ENCODE peak calls at places on chromosome 21, in five cellular contexts. E is neural progenitor cell, S is hepatocyte, T is SK-N-SH, J is PC-3. V is an unnamed sample.

GRCh38 chr21:14070049-14070893 is 140.5 kb downstream of the LIPI start:
- DNase-seq in E (no peak), S (no peak), J (no peak), T (peak; percentile 50), V (no peak)

GRCh38 chr21:37849703-37850102 is 66.6 kb downstream of the KCNJ6 start:
- DNase-seq in T (no peak), S (no peak), J (peak; percentile 16), E (no peak), V (peak; percentile 70)

GRCh38 chr21:39381009-39381408 is 32.1 kb upstream of the HMGN1 start:
- DNase-seq in J (peak; percentile 39), E (no peak), T (peak; percentile 28), S (no peak), V (peak; percentile 38)

GRCh38 chr21:19076031-19076430 is 672.4 kb upstream of the TMPRSS15 start:
- DNase-seq in S (no peak), T (no peak), J (no peak), E (no peak), V (no peak)

GRCh38 chr21:42089093-42089631 is 18.0 kb downstream of the UMODL1 start:
- DNase-seq in E (no peak), T (no peak), J (no peak), S (no peak), V (no peak)

GRCh38 chr21:29346281-29346680 is 47.6 kb downstream of the BACH1 start:
- DNase-seq in E (no peak), S (no peak), T (no peak), J (no peak), V (no peak)

GRCh38 chr21:37198989-37199924 is 67.9 kb downstream of the VPS26C start:
- DNase-seq in T (peak; percentile 17), S (no peak), E (no peak), J (peak; percentile 91), V (peak; percentile 41)

GRCh38 chr21:37220433-37220980 is 46.6 kb downstream of the VPS26C start:
- DNase-seq in J (no peak), S (no peak), E (no peak), T (peak; percentile 82), V (peak; percentile 69)

GRCh38 chr21:42833439-42833815 is 45.9 kb downstream of the WDR4 start:
- DNase-seq in S (peak; percentile 55), T (peak; percentile 77), J (peak; percentile 74), E (peak; percentile 52), V (no peak)

GRCh38 chr21:41508415-41509205 is 652 bp upstream of the TMPRSS2 start:
- DNase-seq in J (no peak), S (peak; percentile 51), E (no peak), T (no peak), V (no peak)

GRCh38 chr21:29490016-29490415 is 191.3 kb downstream of the BACH1 start:
- DNase-seq in J (no peak), E (no peak), T (no peak), S (no peak), V (no peak)

GRCh38 chr21:42465008-42465878 is 30.8 kb downstream of the RSPH1 start:
- DNase-seq in T (no peak), J (no peak), S (peak; percentile 54), E (no peak), V (no peak)

GRCh38 chr21:14403681-14404318 is 20.9 kb upstream of the HSPA13 start:
- DNase-seq in S (peak; percentile 47), T (peak; percentile 24), J (peak; percentile 65), E (peak; percentile 21), V (peak; percentile 49)

GRCh38 chr21:16193758-16194606 is 464.2 kb downstream of the USP25 start:
- DNase-seq in E (peak; percentile 81), S (peak; percentile 65), T (no peak), J (peak; percentile 35), V (peak; percentile 86)

GRCh38 chr21:36579898-36580297 is 100.0 kb upstream of the CLDN14 start:
- DNase-seq in E (no peak), J (no peak), S (no peak), T (no peak), V (no peak)

GRCh38 chr21:38802050-38803026 is 3.4 kb upstream of the ETS2 start:
- DNase-seq in T (no peak), E (no peak), J (peak; percentile 96), S (peak; percentile 77), V (no peak)

GRCh38 chr21:9737871-9738520 is 783.4 kb upstream of the TPTE start:
- DNase-seq in E (no peak), J (peak; percentile 12), T (no peak), S (no peak), V (no peak)

GRCh38 chr21:41650526-41651145 is 116.2 kb downstream of the RIPK4 start:
- DNase-seq in E (no peak), T (no peak), J (no peak), S (no peak), V (no peak)

GRCh38 chr21:27776925-27777553 is 810.2 kb upstream of the ADAMTS5 start:
- DNase-seq in E (no peak), S (no peak), T (no peak), J (no peak), V (no peak)

GRCh38 chr21:38159355-38159754 is 97.4 kb upstream of the KCNJ15 start:
- DNase-seq in E (peak; percentile 76), J (peak; percentile 77), S (peak; percentile 78), T (peak; percentile 57), V (peak; percentile 88)

GRCh38 chr21:31597683-31598082 is 61.8 kb upstream of the SOD1 start:
- DNase-seq in S (no peak), E (no peak), J (no peak), T (no peak), V (no peak)

GRCh38 chr21:29499734-29500343 is 201.1 kb downstream of the BACH1 start:
- DNase-seq in S (no peak), E (peak; percentile 29), T (peak; percentile 43), J (peak; percentile 67), V (peak; percentile 55)

GRCh38 chr21:38990424-38990794 is 184.7 kb downstream of the ETS2 start:
- DNase-seq in J (no peak), T (peak; percentile 49), E (peak; percentile 58), S (no peak), V (no peak)

GRCh38 chr21:21183092-21183491 is 184.9 kb downstream of the NCAM2 start:
- DNase-seq in E (no peak), S (no peak), T (no peak), J (no peak), V (no peak)

GRCh38 chr21:37452222-37452621 is 85.6 kb downstream of the DYRK1A start:
- DNase-seq in J (no peak), E (no peak), S (peak; percentile 56), T (peak; percentile 23), V (peak; percentile 86)

GRCh38 chr21:16792155-16792554 is 720.7 kb upstream of the CXADR start:
- DNase-seq in E (no peak), T (no peak), J (no peak), S (no peak), V (peak; percentile 48)

GRCh38 chr21:37259426-37259825 is 7.7 kb downstream of the VPS26C start:
- DNase-seq in J (no peak), S (no peak), T (no peak), E (no peak), V (no peak)

GRCh38 chr21:37700641-37701202 is 215.5 kb downstream of the KCNJ6 start:
- DNase-seq in J (peak; percentile 83), T (peak; percentile 76), E (peak; percentile 74), S (peak; percentile 77), V (peak; percentile 84)

GRCh38 chr21:36696640-36697472 is 2.1 kb upstream of the SIM2 start:
- DNase-seq in S (no peak), T (peak; percentile 43), E (peak; percentile 58), J (no peak), V (no peak)

GRCh38 chr21:42554251-42554937 is 40.7 kb downstream of the SLC37A1 start:
- DNase-seq in T (no peak), S (no peak), J (no peak), E (no peak), V (no peak)

GRCh38 chr21:15363921-15364320 is 299.1 kb upstream of the NRIP1 start:
- DNase-seq in E (no peak), J (peak; percentile 51), S (no peak), T (no peak), V (peak; percentile 11)

GRCh38 chr21:34187935-34188334 is 114.6 kb downstream of the MRPS6 start:
- DNase-seq in S (no peak), E (no peak), J (no peak), T (no peak), V (peak; percentile 68)

GRCh38 chr21:38920631-38921398 is 115.1 kb downstream of the ETS2 start:
- DNase-seq in E (no peak), T (no peak), J (peak; percentile 78), S (no peak), V (peak; percentile 68)

DNA sequence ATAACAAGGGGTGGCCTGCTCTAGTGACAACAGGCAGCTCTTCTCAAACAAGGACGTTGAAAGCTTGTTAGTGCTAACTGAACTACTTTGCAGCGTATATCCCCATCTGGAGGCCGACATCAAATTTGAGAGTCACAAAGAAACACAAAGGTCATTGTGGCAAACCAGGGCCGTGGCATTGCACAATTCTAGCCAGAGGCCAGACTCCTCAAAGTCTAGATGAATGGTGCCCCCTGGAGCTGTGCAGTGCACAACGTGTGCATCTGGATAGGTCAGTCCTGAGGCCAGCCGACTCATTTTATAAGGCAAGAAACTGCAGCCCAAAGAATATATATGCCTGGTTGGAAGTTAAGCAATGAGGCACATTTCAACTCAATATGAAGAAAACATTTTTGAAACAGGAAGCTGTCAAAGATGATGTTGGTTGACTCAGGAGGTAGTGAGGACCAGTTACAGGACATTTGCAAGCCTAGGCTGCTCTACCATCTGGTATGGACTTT is 459.3 kb upstream of the RUNX1 start:
- DNase-seq in T (no peak), E (peak; percentile 69), S (peak; percentile 37), J (peak; percentile 92), V (peak; percentile 83)
- TF ChIP-seq EZH2phosphoT487 in T (no peak), E (no peak), S (no peak), J (no peak), V (no peak)

GRCh38 chr21:32733356-32733755 is 5.5 kb upstream of the SYNJ1 start:
- DNase-seq in T (no peak), J (no peak), S (no peak), E (no peak), V (no peak)
- H3K4me2 ChIP-seq in T (no peak overlapping the region), J (no peak overlapping the region), S (no peak overlapping the region), E (no peak overlapping the region), V (no peak overlapping the region)

DNA sequence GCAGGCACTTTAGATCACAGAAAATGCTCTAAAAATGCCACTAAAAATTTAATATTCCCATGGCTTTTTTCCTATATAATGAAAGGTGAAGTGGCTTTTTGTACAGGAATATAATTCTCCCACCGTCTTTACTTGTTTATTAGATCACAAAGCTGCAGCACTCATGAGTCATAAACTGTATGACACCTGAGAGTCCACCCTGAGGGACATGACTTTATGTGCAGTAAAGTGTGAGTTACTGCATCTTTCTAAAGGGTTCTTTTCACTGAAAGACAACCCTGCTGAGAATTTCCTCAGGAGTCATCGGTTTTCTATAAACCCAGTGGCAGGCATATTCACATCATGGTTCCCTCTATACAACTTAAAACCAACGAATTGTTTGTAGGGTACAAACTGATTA is 77.5 kb downstream of the APP start:
- DNase-seq in S (no peak), T (no peak), J (peak; percentile 79), E (no peak), V (peak; percentile 74)
- TF ChIP-seq EZH2phosphoT487 in S (no peak), T (no peak), J (no peak), E (no peak), V (no peak)

DNA sequence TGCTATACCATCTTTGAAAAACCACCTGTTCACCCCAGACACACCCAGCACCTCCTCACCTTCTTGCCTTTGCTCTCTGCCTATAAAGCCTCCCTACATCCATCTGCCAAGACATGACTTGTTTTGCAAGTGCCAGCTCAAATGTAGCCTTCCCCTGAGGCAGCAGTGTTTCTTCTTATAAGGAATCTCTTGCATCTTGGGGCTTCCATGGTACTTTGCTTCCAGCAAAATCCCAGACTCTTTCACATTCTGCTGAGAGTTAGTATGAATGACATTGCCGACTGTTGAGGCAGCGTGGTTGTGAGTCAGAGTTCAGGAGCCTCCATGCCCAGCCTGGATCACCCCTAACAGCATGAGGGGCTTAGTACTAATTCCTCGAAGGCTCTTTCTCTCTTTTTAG is 217.4 kb upstream of the RUNX1 start:
- DNase-seq in E (peak; percentile 7), T (no peak), S (no peak), J (no peak), V (no peak)
- H3K4me2 ChIP-seq in E (no peak overlapping the region), T (no peak overlapping the region), S (no peak overlapping the region), J (no peak overlapping the region), V (no peak overlapping the region)